ENCODE peak calls at places on chromosome 18, in seven cellular contexts. H is GM03348; U is iPS-NIHi11; N is SK-N-SH; A is H9; B is activated CD4-positive, alpha-beta T cell treated with anti-CD3 and anti-CD28 coated beads, Interleukin-2, amount 10 ng/mL, durations not matched to agents 7 days and 5 days; S is GM18507. W is an unnamed sample.

GRCh38 chr18:51051105-51051712 is 21.2 kb downstream of the SMAD4 start:
- DNase-seq in N (peak), B (peak), S (no peak), A (no peak), H (peak), U (peak), W (peak)

GRCh38 chr18:61948842-61949438 is 56.1 kb upstream of the RNF152 start:
- DNase-seq in S (no peak), N (no peak), U (no peak), A (no peak), B (no peak), H (no peak), W (no peak)

GRCh38 chr18:75475228-75475627 is 47.7 kb upstream of the SMIM21 start:
- DNase-seq in S (no peak), B (no peak), H (peak), N (no peak), U (no peak), A (no peak), W (no peak)

GRCh38 chr18:11147371-11147860 is 2.0 kb downstream of the PIEZO2 start:
- DNase-seq in H (no peak), A (peak), S (no peak), U (no peak), N (no peak), B (no peak), W (no peak)

GRCh38 chr18:66993492-66993891 is 389.6 kb upstream of the CDH19 start:
- DNase-seq in N (no peak), U (peak), A (no peak), S (no peak), B (no peak), H (no peak), W (no peak)

GRCh38 chr18:45149712-45150111 is 465.6 kb upstream of the SLC14A2 start:
- DNase-seq in H (no peak), S (no peak), U (no peak), A (no peak), N (no peak), B (no peak), W (no peak)

GRCh38 chr18:27845897-27846296 is 331.0 kb downstream of the CDH2 start:
- DNase-seq in A (no peak), H (no peak), U (no peak), N (no peak), B (no peak), S (no peak), W (peak)

GRCh38 chr18:6616981-6617380 is 112.5 kb upstream of the ARHGAP28 start:
- DNase-seq in B (no peak), S (no peak), N (no peak), U (no peak), A (no peak), H (no peak), W (no peak)

GRCh38 chr18:67094123-67094522 is 422.4 kb downstream of the DSEL start:
- DNase-seq in B (no peak), H (no peak), S (no peak), A (no peak), N (no peak), U (no peak), W (no peak)

GRCh38 chr18:65735166-65735565 is 15.6 kb upstream of the CDH7 start:
- DNase-seq in U (no peak), N (peak), H (no peak), A (no peak), S (no peak), B (no peak), W (no peak)

GRCh38 chr18:32177530-32177929 is 12.3 kb upstream of the MEP1B start:
- DNase-seq in U (no peak), N (no peak), A (no peak), S (no peak), H (no peak), B (no peak), W (no peak)